ENCODE peak calls at places on chromosomes 7 and 10, in five cellular contexts. One of them, this sample, is unnamed.

GRCh38 chr7:122578350-122578749 is 120.6 kb downstream of the RNF133 start:
- DNase-seq in uterus: no peak
- DNase-seq in AG10803: no peak
- DNase-seq in fibroblast of lung: no peak
- DNase-seq in brain microvascular endothelial cell: no peak
- DNase-seq in this sample: no peak

GRCh38 chr10:58998924-58999713 is 177.3 kb upstream of the PHYHIPL start:
- DNase-seq in uterus: peak; percentile 48
- DNase-seq in AG10803: peak; percentile 35
- DNase-seq in fibroblast of lung: peak; percentile 48
- DNase-seq in brain microvascular endothelial cell: no peak
- DNase-seq in this sample: peak; percentile 59

GRCh38 chr7:45574521-45575500 is 643 bp downstream of the ADCY1 start:
- DNase-seq in uterus: no peak
- DNase-seq in AG10803: peak; percentile 37
- DNase-seq in fibroblast of lung: peak; percentile 64
- DNase-seq in brain microvascular endothelial cell: peak; percentile 14
- DNase-seq in this sample: no peak

GRCh38 chr7:116912269-116912909 is 40.9 kb upstream of the ST7 start:
- DNase-seq in uterus: no peak
- DNase-seq in AG10803: peak; percentile 5
- DNase-seq in fibroblast of lung: peak; percentile 20
- DNase-seq in brain microvascular endothelial cell: no peak
- DNase-seq in this sample: no peak

GRCh38 chr7:75795831-75796285 is 17.7 kb downstream of the CCL24 start:
- DNase-seq in uterus: peak; percentile 61
- DNase-seq in AG10803: no peak
- DNase-seq in fibroblast of lung: no peak
- DNase-seq in brain microvascular endothelial cell: no peak
- DNase-seq in this sample: peak; percentile 89

GRCh38 chr10:6737080-6737641 is 157.1 kb upstream of the PRKCQ start:
- DNase-seq in uterus: no peak
- DNase-seq in AG10803: peak; percentile 22
- DNase-seq in fibroblast of lung: peak; percentile 73
- DNase-seq in brain microvascular endothelial cell: peak; percentile 14
- DNase-seq in this sample: no peak

GRCh38 chr7:77989981-77990566 is 191.5 kb downstream of the PHTF2 start:
- DNase-seq in uterus: no peak
- DNase-seq in AG10803: no peak
- DNase-seq in fibroblast of lung: no peak
- DNase-seq in brain microvascular endothelial cell: no peak
- DNase-seq in this sample: no peak

GRCh38 chr7:108455833-108456677 is at the start of gene NRCAM:
- DNase-seq in uterus: peak; percentile 24
- DNase-seq in AG10803: peak; percentile 17
- DNase-seq in fibroblast of lung: peak; percentile 68
- DNase-seq in brain microvascular endothelial cell: no peak
- DNase-seq in this sample: no peak

GRCh38 chr10:124287791-124288190 is 130.9 kb downstream of the OAT start:
- DNase-seq in uterus: no peak
- DNase-seq in AG10803: no peak
- DNase-seq in fibroblast of lung: no peak
- DNase-seq in brain microvascular endothelial cell: no peak
- DNase-seq in this sample: no peak

GRCh38 chr10:77287647-77288120 is 349.9 kb downstream of the KCNMA1 start:
- DNase-seq in uterus: peak; percentile 71
- DNase-seq in AG10803: peak; percentile 44
- DNase-seq in fibroblast of lung: no peak
- DNase-seq in brain microvascular endothelial cell: no peak
- DNase-seq in this sample: no peak

GRCh38 chr10:80609331-80609730 is 71.6 kb downstream of the SH2D4B start:
- DNase-seq in uterus: no peak
- DNase-seq in AG10803: no peak
- DNase-seq in fibroblast of lung: no peak
- DNase-seq in brain microvascular endothelial cell: no peak
- DNase-seq in this sample: no peak

GRCh38 chr7:101321491-101322401 is at the start of gene IFT22:
- DNase-seq in uterus: peak; percentile 92
- DNase-seq in AG10803: peak; percentile 89
- DNase-seq in fibroblast of lung: peak; percentile 89
- DNase-seq in brain microvascular endothelial cell: peak; percentile 83
- DNase-seq in this sample: peak; percentile 96

GRCh38 chr7:96996937-96997511 is 8.3 kb upstream of the DLX6 start:
- DNase-seq in uterus: no peak
- DNase-seq in AG10803: no peak
- DNase-seq in fibroblast of lung: no peak
- DNase-seq in brain microvascular endothelial cell: no peak
- DNase-seq in this sample: no peak
- TF ChIP-seq CTCF in uterus: no peak
- TF ChIP-seq CTCF in AG10803: no peak
- TF ChIP-seq CTCF in fibroblast of lung: no peak
- TF ChIP-seq CTCF in brain microvascular endothelial cell: no peak
- TF ChIP-seq CTCF in this sample: no peak

GRCh38 chr10:131979336-131979735 is 2.4 kb downstream of the BNIP3 start:
- DNase-seq in uterus: no peak
- DNase-seq in AG10803: no peak
- DNase-seq in fibroblast of lung: no peak
- DNase-seq in brain microvascular endothelial cell: no peak
- DNase-seq in this sample: no peak
- H3K4me3 ChIP-seq in uterus: peak overlapping the region; percentile 64
- H3K4me3 ChIP-seq in AG10803: peak overlapping the region; percentile 93
- H3K4me3 ChIP-seq in fibroblast of lung: peak overlapping the region; percentile 94
- H3K4me3 ChIP-seq in brain microvascular endothelial cell: no peak overlapping the region
- H3K4me3 ChIP-seq in this sample: no peak overlapping the region

GRCh38 chr10:109957092-109957797 is 33.9 kb upstream of the XPNPEP1 start:
- DNase-seq in uterus: no peak
- DNase-seq in AG10803: no peak
- DNase-seq in fibroblast of lung: no peak
- DNase-seq in brain microvascular endothelial cell: no peak
- DNase-seq in this sample: no peak

GRCh38 chr10:109959571-109960145 is 36.3 kb upstream of the XPNPEP1 start:
- DNase-seq in uterus: no peak
- DNase-seq in AG10803: no peak
- DNase-seq in fibroblast of lung: no peak
- DNase-seq in brain microvascular endothelial cell: no peak
- DNase-seq in this sample: no peak

GRCh38 chr10:109958059-109958458 is 34.7 kb upstream of the XPNPEP1 start:
- DNase-seq in uterus: no peak
- DNase-seq in AG10803: no peak
- DNase-seq in fibroblast of lung: no peak
- DNase-seq in brain microvascular endothelial cell: no peak
- DNase-seq in this sample: no peak

GRCh38 chr10:109953745-109954144 is 30.4 kb upstream of the XPNPEP1 start:
- DNase-seq in uterus: no peak
- DNase-seq in AG10803: no peak
- DNase-seq in fibroblast of lung: no peak
- DNase-seq in brain microvascular endothelial cell: no peak
- DNase-seq in this sample: no peak

GRCh38 chr10:109956454-109957091 is 33.3 kb upstream of the XPNPEP1 start:
- DNase-seq in uterus: no peak
- DNase-seq in AG10803: peak; percentile 38
- DNase-seq in fibroblast of lung: peak; percentile 43
- DNase-seq in brain microvascular endothelial cell: peak; percentile 42
- DNase-seq in this sample: no peak
- TF ChIP-seq CTCF in uterus: no peak
- TF ChIP-seq CTCF in AG10803: peak; percentile 52
- TF ChIP-seq CTCF in fibroblast of lung: peak; percentile 68
- TF ChIP-seq CTCF in brain microvascular endothelial cell: peak; percentile 87
- TF ChIP-seq CTCF in this sample: no peak

GRCh38 chr10:11469575-11470391 is 141.7 kb downstream of the USP6NL start:
- DNase-seq in uterus: no peak
- DNase-seq in AG10803: no peak
- DNase-seq in fibroblast of lung: no peak
- DNase-seq in brain microvascular endothelial cell: no peak
- DNase-seq in this sample: no peak
- H3K4me3 ChIP-seq in uterus: no peak overlapping the region
- H3K4me3 ChIP-seq in AG10803: no peak overlapping the region
- H3K4me3 ChIP-seq in fibroblast of lung: no peak overlapping the region
- H3K4me3 ChIP-seq in brain microvascular endothelial cell: no peak overlapping the region
- H3K4me3 ChIP-seq in this sample: no peak overlapping the region